ENCODE peak calls at places on chromosomes 13 and 19, in four cellular contexts. A is K562, X is HepG2, W is Panc1. D is an unnamed sample.

GRCh38 chr19:45211751-45212381 is 33.3 kb downstream of the BLOC1S3 start:
- DNase-seq in A (peak), X (no peak), W (no peak), D (no peak)

GRCh38 chr13:110348751-110349150 is 41.7 kb downstream of the COL4A2 start:
- DNase-seq in A (no peak), X (no peak), W (no peak), D (no peak)

GRCh38 chr19:938233-938923 is 12.5 kb downstream of the ARID3A start:
- DNase-seq in A (no peak), X (no peak), W (no peak), D (no peak)

GRCh38 chr13:101751488-101751887 is 299.0 kb downstream of the ITGBL1 start:
- DNase-seq in A (no peak), X (no peak), W (peak), D (no peak)

GRCh38 chr13:32300406-32300805 is 14.8 kb downstream of the ZAR1L start:
- DNase-seq in A (no peak), X (no peak), W (no peak), D (no peak)

GRCh38 chr13:21625366-21625765 is 21.4 kb upstream of the MICU2 start:
- DNase-seq in A (no peak), X (peak), W (no peak), D (peak)

GRCh38 chr13:37446503-37446902 is 152.1 kb downstream of the POSTN start:
- DNase-seq in A (no peak), X (no peak), W (no peak), D (no peak)

GRCh38 chr13:51928231-51928630 is 66.5 kb downstream of the CCDC70 start:
- DNase-seq in A (no peak), X (no peak), W (no peak), D (no peak)

GRCh38 chr13:97100821-97101220 is 106.5 kb upstream of the OXGR1 start:
- DNase-seq in A (no peak), X (no peak), W (no peak), D (no peak)

GRCh38 chr19:43798546-43799409 is 3.5 kb downstream of the LYPD5 start:
- DNase-seq in A (peak), X (no peak), W (no peak), D (peak)

GRCh38 chr19:33798701-33799111 is 2.0 kb downstream of the KCTD15 start:
- DNase-seq in A (no peak), X (no peak), W (no peak), D (no peak)

GRCh38 chr19:33796164-33797100 is at the start of gene KCTD15:
- DNase-seq in A (peak), X (no peak), W (no peak), D (no peak)

GRCh38 chr19:33794578-33795369 is 1.9 kb upstream of the KCTD15 start:
- DNase-seq in A (no peak), X (no peak), W (no peak), D (no peak)

GRCh38 chr19:33797821-33798633 is 1.4 kb downstream of the KCTD15 start:
- DNase-seq in A (peak), X (no peak), W (no peak), D (no peak)

GRCh38 chr19:33795370-33796163 is 1.1 kb upstream of the KCTD15 start:
- DNase-seq in A (peak), X (peak), W (no peak), D (no peak)
- TF ChIP-seq TCF7L2 in A (no peak), X (no peak), W (peak), D (peak)

GRCh38 chr13:93786846-93787245 is 560.2 kb downstream of the GPC6 start:
- DNase-seq in A (no peak), X (no peak), W (no peak), D (no peak)
- TF ChIP-seq TCF7L2 in A (no peak), X (no peak), W (no peak), D (no peak)

DNA sequence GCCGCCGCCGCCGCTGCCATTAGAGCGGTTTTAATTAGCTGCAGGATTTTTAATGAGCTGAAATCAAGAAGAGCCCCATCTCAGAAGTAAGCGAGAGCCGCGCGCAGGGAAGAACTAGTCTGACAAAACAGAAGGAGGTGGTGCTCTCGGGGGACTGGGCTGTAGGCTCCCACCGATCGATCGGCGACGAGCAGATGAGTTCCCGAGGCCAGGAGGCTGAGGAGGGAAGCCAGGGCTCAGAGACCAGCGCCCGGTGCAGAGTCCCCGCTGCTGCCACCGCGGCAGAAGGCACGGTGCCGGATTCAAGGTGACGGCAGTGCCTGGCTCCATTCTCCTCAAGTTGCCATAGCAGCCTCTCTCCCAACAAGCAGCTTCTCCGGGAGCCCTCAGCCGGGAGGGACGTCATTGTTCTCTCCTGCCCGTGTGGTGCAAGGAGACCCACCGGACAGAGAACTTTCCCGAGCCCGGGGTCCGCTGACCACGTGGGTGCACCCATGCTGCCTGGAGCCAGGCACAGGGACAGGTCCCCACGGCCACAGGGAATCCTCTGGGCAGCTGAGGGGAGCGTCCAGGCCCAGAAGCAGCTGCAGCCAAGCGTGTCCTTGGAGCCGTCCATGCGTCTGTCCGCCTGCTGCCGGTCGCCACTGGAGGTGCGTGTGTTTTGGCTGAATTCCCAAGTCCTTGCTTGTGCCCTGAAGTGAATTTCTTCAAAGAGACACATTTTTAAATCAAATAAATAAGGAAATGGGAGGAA is 63.0 kb downstream of the CHST8 start:
- DNase-seq in A (no peak), X (no peak), W (no peak), D (no peak)
- TF ChIP-seq TCF7L2 in A (no peak), X (no peak), W (no peak), D (no peak)

GRCh38 chr13:96091164-96091931 is 1.4 kb downstream of the HS6ST3 start:
- DNase-seq in A (no peak), X (no peak), W (no peak), D (no peak)
- TF ChIP-seq TCF7L2 in A (no peak), X (no peak), W (peak), D (no peak)

GRCh38 chr19:48613024-48613851 is 1.6 kb downstream of the FAM83E start:
- DNase-seq in A (no peak), X (no peak), W (no peak), D (no peak)

GRCh38 chr19:48609571-48610108 is 3.1 kb downstream of the SPACA4 start:
- DNase-seq in A (no peak), X (no peak), W (no peak), D (no peak)

GRCh38 chr19:48613852-48614435 is 932 bp downstream of the FAM83E start:
- DNase-seq in A (no peak), X (no peak), W (no peak), D (no peak)

GRCh38 chr19:48614436-48615144 is at the start of gene FAM83E:
- DNase-seq in A (peak), X (no peak), W (no peak), D (no peak)

DNA sequence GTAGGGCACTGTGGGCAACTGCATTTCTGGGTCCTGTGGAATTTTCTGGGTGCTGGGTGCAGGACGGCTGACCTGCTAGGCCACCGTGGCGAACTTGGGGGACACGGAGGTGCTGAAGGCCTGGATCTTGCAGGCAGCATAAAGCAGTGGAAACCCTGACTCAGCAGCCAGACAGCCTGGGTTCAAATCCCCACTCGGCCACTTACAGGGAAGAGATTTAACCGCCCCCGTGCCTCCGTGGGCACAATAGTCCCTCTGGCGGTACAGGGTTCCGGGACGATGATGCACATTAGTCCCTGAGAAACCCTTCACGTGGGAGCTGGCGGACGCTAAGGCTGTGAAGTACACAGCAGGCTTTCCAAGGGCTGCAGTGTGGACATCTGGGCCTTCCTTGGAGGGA is 3.0 kb downstream of the FAM83E start:
- DNase-seq in A (no peak), X (no peak), W (no peak), D (no peak)
- TF ChIP-seq TCF7L2 in A (no peak), X (no peak), W (no peak), D (no peak)

GRCh38 chr19:15216363-15216762 is 15.6 kb upstream of the NOTCH3 start:
- DNase-seq in A (no peak), X (peak), W (no peak), D (no peak)

GRCh38 chr19:15210323-15210774 is 9.6 kb upstream of the NOTCH3 start:
- DNase-seq in A (no peak), X (peak), W (no peak), D (no peak)

GRCh38 chr19:15218501-15218900 is 13.7 kb downstream of the EPHX3 start:
- DNase-seq in A (no peak), X (no peak), W (no peak), D (no peak)

GRCh38 chr19:15212682-15213081 is 11.9 kb upstream of the NOTCH3 start:
- DNase-seq in A (no peak), X (no peak), W (no peak), D (no peak)

GRCh38 chr19:15213715-15214381 is 13.1 kb upstream of the NOTCH3 start:
- DNase-seq in A (no peak), X (no peak), W (no peak), D (no peak)
- TF ChIP-seq TCF7L2 in A (no peak), X (no peak), W (no peak), D (no peak)

GRCh38 chr13:95564091-95564490 is 11.6 kb downstream of the CLDN10 start:
- DNase-seq in A (no peak), X (no peak), W (no peak), D (no peak)
- TF ChIP-seq TCF7L2 in A (no peak), X (no peak), W (no peak), D (no peak)